ENCODE peak calls at places on chromosomes 13 and 19, in six cellular contexts. J, V, P, L, S and G are unnamed samples.

GRCh38 chr19:50835103-50835784 is 1.9 kb upstream of the KLK15 start:
- DNase-seq in J (no peak), V (no peak), P (no peak), L (no peak), S (no peak), G (no peak)

GRCh38 chr13:51737609-51738008 is 66.4 kb downstream of the DHRS12 start:
- DNase-seq in J (no peak), V (no peak), P (no peak), L (no peak), S (no peak), G (no peak)

GRCh38 chr19:11921852-11922495 is 2.9 kb upstream of the ZNF700 start:
- DNase-seq in J (no peak), V (no peak), P (no peak), L (no peak), S (no peak), G (no peak)

GRCh38 chr13:99982021-99982740 is 597 bp downstream of the ZIC2 start:
- DNase-seq in J (no peak), V (no peak), P (no peak), L (no peak), S (no peak), G (peak)

GRCh38 chr13:49922301-49922700 is 13.8 kb downstream of the SPRYD7 start:
- DNase-seq in J (no peak), V (no peak), P (no peak), L (no peak), S (no peak), G (no peak)

GRCh38 chr13:70080030-70080429 is 27.6 kb upstream of the ATXN8OS start:
- DNase-seq in J (no peak), V (no peak), P (no peak), L (no peak), S (no peak), G (no peak)

GRCh38 chr19:47072323-47072722 is 23.9 kb upstream of the TMEM160 start:
- DNase-seq in J (no peak), V (no peak), P (no peak), L (no peak), S (no peak), G (no peak)

GRCh38 chr19:38734426-38735256 is 9.6 kb downstream of the CAPN12 start:
- DNase-seq in J (peak), V (no peak), P (no peak), L (no peak), S (no peak), G (peak)

GRCh38 chr13:87680298-87680697 is 9.1 kb downstream of the SLITRK5 start:
- DNase-seq in J (no peak), V (no peak), P (no peak), L (no peak), S (no peak), G (no peak)

GRCh38 chr19:4575267-4575793 is 15.8 kb upstream of the SEMA6B start:
- DNase-seq in J (no peak), V (peak), P (no peak), L (no peak), S (no peak), G (no peak)

GRCh38 chr19:18397242-18398202 is at the start of gene LRRC25:
- DNase-seq in J (peak), V (no peak), P (no peak), L (no peak), S (no peak), G (peak)

GRCh38 chr13:23687614-23688013 is 117.4 kb downstream of the TNFRSF19 start:
- DNase-seq in J (no peak), V (no peak), P (no peak), L (no peak), S (no peak), G (no peak)

GRCh38 chr19:53552001-53552721 is 14.2 kb downstream of the ZNF331 start:
- DNase-seq in J (no peak), V (no peak), P (no peak), L (no peak), S (no peak), G (no peak)

GRCh38 chr19:18531485-18531884 is 9.6 kb upstream of the ELL start:
- DNase-seq in J (no peak), V (no peak), P (no peak), L (no peak), S (no peak), G (no peak)

GRCh38 chr13:29922896-29923295 is 72.5 kb upstream of the UBL3 start:
- DNase-seq in J (no peak), V (no peak), P (no peak), L (no peak), S (no peak), G (peak)